ENCODE peak calls at places on chromosomes 6 and 20, in five cellular contexts. O is LHCN-M2; V is smooth muscle cell of the brain vasculature; Q is islet precursor cell; H is stimulated activated CD4-positive, alpha-beta T cell treated with anti-CD3 and anti-CD28 coated beads, Interleukin-4, amount 100 ng/mL, for 24 hours. R is an unnamed sample.
A peak's percentile ranks its signal among the peaks of the same experiment; 100 is the strongest.

GRCh38 chr20:40339661-40340449 is 349.2 kb downstream of the MAFB start:
- DNase-seq in Q (no peak), H (no peak), V (no peak), O (no peak), R (no peak)

GRCh38 chr20:7672551-7672950 is 267.7 kb downstream of the HAO1 start:
- DNase-seq in Q (no peak), V (no peak), H (no peak), O (no peak), R (no peak)

GRCh38 chr6:3379482-3380060 is 77.3 kb downstream of the SLC22A23 start:
- DNase-seq in V (peak; percentile 83), Q (no peak), O (peak; percentile 22), H (no peak), R (no peak)

GRCh38 chr20:19849341-19850189 is 91.5 kb downstream of the RIN2 start:
- DNase-seq in H (no peak), O (no peak), V (no peak), Q (no peak), R (no peak)

GRCh38 chr6:54198134-54198533 is 86.9 kb downstream of the MLIP start:
- DNase-seq in H (no peak), Q (no peak), V (no peak), O (no peak), R (no peak)

GRCh38 chr6:11245406-11245990 is 13.0 kb upstream of the NEDD9 start:
- DNase-seq in H (no peak), O (no peak), V (no peak), Q (no peak), R (no peak)

GRCh38 chr6:154738561-154738961 is 5.3 kb downstream of the SCAF8 start:
- DNase-seq in O (no peak), Q (no peak), H (no peak), V (no peak), R (no peak)

GRCh38 chr6:11212625-11213024 is 19.8 kb downstream of the NEDD9 start:
- DNase-seq in V (no peak), H (no peak), Q (no peak), O (peak; percentile 67), R (no peak)

GRCh38 chr6:51360287-51360686 is 541.6 kb downstream of the TFAP2B start:
- DNase-seq in H (no peak), O (no peak), Q (no peak), V (no peak), R (no peak)

GRCh38 chr6:16095180-16095579 is 33.7 kb upstream of the MYLIP start:
- DNase-seq in H (no peak), V (no peak), Q (no peak), O (no peak), R (no peak)

GRCh38 chr6:5866547-5867051 is 140.1 kb downstream of the NRN1 start:
- DNase-seq in H (peak; percentile 22), Q (no peak), V (no peak), O (peak; percentile 83), R (peak; percentile 67)

GRCh38 chr20:48717095-48717958 is 110.5 kb downstream of the PREX1 start:
- DNase-seq in H (no peak), O (no peak), V (no peak), Q (no peak), R (no peak)

GRCh38 chr6:136983692-136984091 is 61.1 kb downstream of the IL20RA start:
- DNase-seq in Q (no peak), O (no peak), V (no peak), H (no peak), R (no peak)

GRCh38 chr6:159887761-159888160 is 3.0 kb upstream of the MAS1 start:
- DNase-seq in V (no peak), O (no peak), H (no peak), Q (peak; percentile 88), R (no peak)

GRCh38 chr20:59526242-59527225 is 77.8 kb upstream of the PHACTR3 start:
- DNase-seq in O (no peak), Q (no peak), V (no peak), H (no peak), R (no peak)

GRCh38 chr6:15430947-15431405 is 185.1 kb downstream of the JARID2 start:
- DNase-seq in V (no peak), H (no peak), O (no peak), Q (peak; percentile 41), R (no peak)

GRCh38 chr20:48605364-48606116 is 222.3 kb downstream of the PREX1 start:
- DNase-seq in O (no peak), H (no peak), Q (no peak), V (no peak), R (no peak)

GRCh38 chr6:117681321-117681720 is 6.1 kb downstream of the NUS1 start:
- DNase-seq in Q (no peak), H (no peak), V (no peak), O (no peak), R (no peak)